ENCODE peak calls at places on chromosomes 6 and 20, in four cellular contexts. K, A, B and S are unnamed samples.

GRCh38 chr6:120805267-120805666 is 529.0 kb downstream of the TBC1D32 start:
- DNase-seq in K (no peak), A (no peak), B (no peak), S (no peak)

GRCh38 chr6:150322452-150322851 is 46.4 kb upstream of the IYD start:
- DNase-seq in A (no peak), B (no peak), K (no peak), S (peak)

GRCh38 chr6:10390495-10391298 is 24.2 kb downstream of the TFAP2A start:
- DNase-seq in K (no peak), B (no peak), A (no peak), S (no peak)

GRCh38 chr6:132466952-132467351 is 46.0 kb downstream of the STX7 start:
- DNase-seq in A (no peak), B (no peak), K (no peak), S (no peak)

GRCh38 chr6:47438481-47439347 is 38.9 kb upstream of the CD2AP start:
- DNase-seq in K (no peak), B (no peak), A (no peak), S (no peak)

GRCh38 chr6:113530769-113531168 is 326.4 kb upstream of the MARCKS start:
- DNase-seq in K (no peak), B (no peak), A (no peak), S (no peak)

GRCh38 chr6:113971786-113972185 is 838 bp upstream of the HDAC2 start:
- DNase-seq in B (no peak), A (no peak), K (no peak), S (peak)

GRCh38 chr20:36097331-36097730 is 57.2 kb upstream of the EPB41L1 start:
- DNase-seq in B (no peak), K (no peak), A (no peak), S (no peak)

GRCh38 chr20:57653546-57653900 is 33.3 kb upstream of the ZBP1 start:
- DNase-seq in K (no peak), A (no peak), B (no peak), S (no peak)

GRCh38 chr6:111581957-111582356 is 23.7 kb downstream of the TRAF3IP2 start:
- DNase-seq in A (no peak), B (no peak), K (no peak), S (no peak)

GRCh38 chr20:41000628-41001027 is 28.0 kb upstream of the TOP1 start:
- DNase-seq in B (no peak), A (no peak), K (no peak), S (no peak)

GRCh38 chr6:166258854-166259276 is 49.3 kb downstream of the PRR18 start:
- DNase-seq in A (no peak), K (no peak), B (peak), S (no peak)

GRCh38 chr6:31247813-31248212 is 24.1 kb downstream of the HLA-C start:
- DNase-seq in K (no peak), A (no peak), B (no peak), S (no peak)

GRCh38 chr6:152313542-152314482 is 323.4 kb downstream of the SYNE1 start:
- DNase-seq in B (no peak), K (no peak), A (no peak), S (no peak)